ENCODE peak calls at places on chromosomes 4 and X, in five cellular contexts. U is tibial nerve, K is AG08395, G is kidney tubule cell, H is NCI-H2081. P is an unnamed sample.

GRCh38 chrX:107597791-107598190 is 30.5 kb upstream of the PRPS1 start:
- DNase-seq in U (no peak), H (no peak), G (no peak), K (no peak), P (no peak)

GRCh38 chrX:14837155-14837554 is 35.7 kb downstream of the FANCB start:
- DNase-seq in G (no peak), H (no peak), U (no peak), K (no peak), P (no peak)

GRCh38 chrX:65601530-65602281 is 65.7 kb upstream of the MSN start:
- DNase-seq in G (peak; percentile 72), U (peak; percentile 83), H (peak; percentile 64), K (peak; percentile 60), P (peak; percentile 84)

GRCh38 chrX:96837808-96838207 is 45.9 kb upstream of the RPA4 start:
- DNase-seq in G (peak; percentile 1), K (no peak), U (no peak), H (no peak), P (peak; percentile 1)

GRCh38 chrX:120428309-120428708 is 40.8 kb downstream of the LAMP2 start:
- DNase-seq in G (no peak), U (no peak), H (no peak), K (no peak), P (peak; percentile 0)

GRCh38 chr4:47075919-47076318 is 44.6 kb downstream of the GABRB1 start:
- DNase-seq in H (peak; percentile 54), K (no peak), U (no peak), G (peak; percentile 58), P (no peak)

GRCh38 chr4:32631824-32632223 is 1911.7 kb downstream of the PCDH7 start:
- DNase-seq in K (no peak), H (no peak), G (no peak), U (no peak), P (no peak)

GRCh38 chrX:114077773-114078172 is 506.1 kb upstream of the HTR2C start:
- DNase-seq in H (no peak), G (no peak), U (no peak), K (no peak), P (no peak)

GRCh38 chr4:137892134-137892533 is 350.0 kb downstream of the SLC7A11 start:
- DNase-seq in H (no peak), K (no peak), U (no peak), G (no peak), P (peak; percentile 74)

GRCh38 chrX:36214924-36215323 is 295.4 kb downstream of the CFAP47 start:
- DNase-seq in U (no peak), H (peak; percentile 66), G (no peak), K (no peak), P (no peak)

GRCh38 chrX:53122013-53122412 is 28.1 kb downstream of the KANTR start:
- DNase-seq in U (no peak), G (no peak), K (no peak), H (no peak), P (no peak)

GRCh38 chr4:77012726-77013125 is 63.1 kb downstream of the CCNI start:
- DNase-seq in H (no peak), G (no peak), U (no peak), K (no peak), P (no peak)

GRCh38 chr4:183098080-183098722 is 856 bp upstream of the WWC2 start:
- DNase-seq in K (peak; percentile 64), H (no peak), U (peak; percentile 19), G (peak; percentile 77), P (peak; percentile 55)

GRCh38 chr4:87916636-87917035 is 58.9 kb upstream of the SPP1 start:
- DNase-seq in U (no peak), K (no peak), G (peak; percentile 34), H (no peak), P (no peak)

GRCh38 chr4:8152090-8152864 is 6.3 kb downstream of the ABLIM2 start:
- DNase-seq in K (no peak), U (no peak), G (no peak), H (no peak), P (no peak)

GRCh38 chr4:38747629-38748028 is 35.2 kb downstream of the TLR10 start:
- DNase-seq in H (no peak), U (no peak), G (no peak), K (no peak), P (no peak)

GRCh38 chr4:161555689-161556660 is 607.8 kb downstream of the FSTL5 start:
- DNase-seq in U (no peak), H (no peak), K (peak; percentile 21), G (peak; percentile 61), P (no peak)

GRCh38 chr4:1231637-1232360 is 17.1 kb downstream of the CTBP1 start:
- DNase-seq in U (no peak), K (no peak), H (no peak), G (no peak), P (peak; percentile 39)

GRCh38 chr4:176340871-176341685 is 21.3 kb downstream of the SPCS3 start:
- DNase-seq in H (peak; percentile 46), G (peak; percentile 59), U (peak; percentile 47), K (peak; percentile 61), P (peak; percentile 44)

GRCh38 chrX:13364230-13364629 is 44.4 kb upstream of the ATXN3L start:
- DNase-seq in K (peak; percentile 35), H (no peak), U (no peak), G (peak; percentile 21), P (peak; percentile 68)